ENCODE peak calls at places on chromosomes 13 and 19, in seven cellular contexts. V is T-helper 2 cell; I is neural progenitor cell; L is sciatic nerve; P is stimulated activated CD8-positive, alpha-beta memory T cell treated with anti-CD3 and anti-CD28 coated beads, Interleukin-4, amount 100 ng/mL, for 24 hours; A is GM20000; R is AG04449. X is an unnamed sample.

GRCh38 chr13:113625965-113626661 is 31.9 kb downstream of the ATP4B start:
- DNase-seq in V (no peak), I (no peak), L (peak; percentile 42), P (no peak), A (no peak), R (peak; percentile 19), X (no peak)

GRCh38 chr13:49858183-49858856 is 65.8 kb upstream of the KPNA3 start:
- DNase-seq in V (no peak), I (no peak), L (no peak), P (no peak), A (no peak), R (peak; percentile 94), X (no peak)

GRCh38 chr13:45974500-45974899 is 78.0 kb downstream of the ZC3H13 start:
- DNase-seq in V (no peak), I (no peak), L (no peak), P (no peak), A (no peak), R (no peak), X (no peak)

GRCh38 chr13:44508562-44509062 is 67.5 kb downstream of the TSC22D1 start:
- DNase-seq in V (no peak), I (no peak), L (no peak), P (no peak), A (no peak), R (no peak), X (no peak)

GRCh38 chr13:112700291-112701060 is 10.6 kb downstream of the ATP11A start:
- DNase-seq in V (no peak), I (no peak), L (peak; percentile 53), P (no peak), A (no peak), R (no peak), X (no peak)

GRCh38 chr13:73411067-73411809 is 352.4 kb downstream of the KLF5 start:
- DNase-seq in V (no peak), I (no peak), L (no peak), P (no peak), A (no peak), R (no peak), X (peak; percentile 22)

GRCh38 chr13:42215578-42216421 is 56.2 kb upstream of the AKAP11 start:
- DNase-seq in V (no peak), I (peak; percentile 58), L (no peak), P (no peak), A (peak; percentile 17), R (no peak), X (no peak)

GRCh38 chr13:73210218-73210883 is 151.5 kb downstream of the KLF5 start:
- DNase-seq in V (no peak), I (peak; percentile 9), L (no peak), P (no peak), A (no peak), R (no peak), X (no peak)

GRCh38 chr13:58960909-58961308 is 1202.8 kb downstream of the DIAPH3 start:
- DNase-seq in V (no peak), I (peak; percentile 32), L (no peak), P (no peak), A (no peak), R (no peak), X (peak; percentile 27)

GRCh38 chr13:50810468-50810867 is 33.0 kb downstream of the DLEU7 start:
- DNase-seq in V (no peak), I (no peak), L (no peak), P (no peak), A (no peak), R (no peak), X (no peak)

GRCh38 chr19:34236035-34236793 is 18.1 kb upstream of the GARRE1 start:
- DNase-seq in V (no peak), I (no peak), L (no peak), P (no peak), A (no peak), R (no peak), X (no peak)

GRCh38 chr19:38229585-38230073 is 5.6 kb upstream of the DPF1 start:
- DNase-seq in V (peak; percentile 32), I (peak; percentile 93), L (no peak), P (peak; percentile 52), A (peak; percentile 91), R (no peak), X (peak; percentile 96)

GRCh38 chr19:6522712-6523111 is 8.1 kb upstream of the TNFSF9 start:
- DNase-seq in V (no peak), I (no peak), L (no peak), P (no peak), A (no peak), R (no peak), X (no peak)

GRCh38 chr19:7397687-7398086 is 49.0 kb downstream of the ARHGEF18 start:
- DNase-seq in V (no peak), I (no peak), L (no peak), P (no peak), A (no peak), R (peak; percentile 75), X (no peak)

GRCh38 chr13:77919351-77920294 is 992 bp upstream of the EDNRB start:
- DNase-seq in V (no peak), I (peak; percentile 69), L (peak; percentile 72), P (no peak), A (no peak), R (no peak), X (peak; percentile 29)

GRCh38 chr19:35232912-35233311 is 4.4 kb upstream of the FAM187B start:
- DNase-seq in V (no peak), I (no peak), L (no peak), P (no peak), A (no peak), R (no peak), X (no peak)

GRCh38 chr19:50417138-50417849 is 1.4 kb upstream of the SPIB start:
- DNase-seq in V (no peak), I (no peak), L (no peak), P (no peak), A (no peak), R (no peak), X (no peak)

GRCh38 chr19:3284759-3285646 is 60.5 kb downstream of the CELF5 start:
- DNase-seq in V (peak; percentile 57), I (peak; percentile 97), L (peak; percentile 80), P (peak; percentile 59), A (peak; percentile 84), R (no peak), X (peak; percentile 42)

GRCh38 chr13:95536629-95537241 is 15.8 kb upstream of the CLDN10 start:
- DNase-seq in V (no peak), I (no peak), L (no peak), P (no peak), A (no peak), R (no peak), X (no peak)